ENCODE peak calls at places on chromosome 7, in five cellular contexts. F is fibroblast of mammary gland, E is foreskin fibroblast, A is suprapubic skin, D is HepG2. S is an unnamed sample.

GRCh38 chr7:13279854-13280435 is 592.5 kb downstream of the ARL4A start:
- DNase-seq in A (no peak), E (peak; percentile 44), D (peak; percentile 5), F (peak; percentile 41), S (peak; percentile 55)

GRCh38 chr7:79459381-79459780 is 5.9 kb upstream of the MAGI2 start:
- DNase-seq in F (peak; percentile 61), A (no peak), E (peak; percentile 49), D (no peak), S (no peak)

GRCh38 chr7:1843921-1844335 is 173.9 kb downstream of the ELFN1 start:
- DNase-seq in A (no peak), F (no peak), D (no peak), E (no peak), S (no peak)

GRCh38 chr7:155660059-155660757 is 15.7 kb downstream of the RBM33 start:
- DNase-seq in D (no peak), A (no peak), E (peak; percentile 21), F (peak; percentile 44), S (peak; percentile 50)

GRCh38 chr7:5343893-5344292 is 61.1 kb downstream of the SLC29A4 start:
- DNase-seq in F (no peak), E (no peak), A (no peak), D (no peak), S (no peak)

GRCh38 chr7:138207555-138207971 is 131.3 kb downstream of the AKR1D1 start:
- DNase-seq in A (no peak), F (no peak), D (no peak), E (no peak), S (no peak)

GRCh38 chr7:27160147-27160545 is 3.7 kb upstream of the HOXA7 start:
- DNase-seq in D (no peak), E (no peak), A (peak; percentile 71), F (no peak), S (no peak)

GRCh38 chr7:71303566-71303965 is 171.6 kb downstream of the GALNT17 start:
- DNase-seq in F (peak; percentile 14), D (no peak), E (no peak), A (no peak), S (peak; percentile 8)

GRCh38 chr7:27237735-27238334 is 4.8 kb upstream of the EVX1 start:
- DNase-seq in E (peak; percentile 53), F (peak; percentile 65), A (no peak), D (no peak), S (peak; percentile 22)

GRCh38 chr7:156474241-156474743 is 166.3 kb upstream of the RNF32 start:
- DNase-seq in E (peak; percentile 36), D (peak; percentile 91), F (peak; percentile 45), A (no peak), S (peak; percentile 77)

GRCh38 chr7:91719008-91719407 is 161.5 kb downstream of the MTERF1 start:
- DNase-seq in A (no peak), D (no peak), E (no peak), F (no peak), S (no peak)

GRCh38 chr7:136654406-136654805 is 214.0 kb upstream of the CHRM2 start:
- DNase-seq in D (no peak), E (no peak), A (no peak), F (no peak), S (peak; percentile 9)

GRCh38 chr7:55593515-55594318 is 21.4 kb upstream of the VOPP1 start:
- DNase-seq in E (peak; percentile 89), D (peak; percentile 38), A (peak; percentile 71), F (peak; percentile 86), S (peak; percentile 53)

GRCh38 chr7:140519007-140519399 is 39.7 kb upstream of the MKRN1 start:
- DNase-seq in D (no peak), F (no peak), E (no peak), A (no peak), S (no peak)

GRCh38 chr7:20229652-20230500 is 12.7 kb upstream of the MACC1 start:
- DNase-seq in E (peak; percentile 83), F (peak; percentile 90), D (no peak), A (no peak), S (peak; percentile 95)

GRCh38 chr7:2010551-2011265 is 222.0 kb downstream of the MAD1L1 start:
- DNase-seq in A (peak; percentile 29), F (no peak), D (no peak), E (no peak), S (no peak)

GRCh38 chr7:99551329-99551728 is 585 bp downstream of the FAM200A start:
- DNase-seq in F (peak; percentile 25), E (peak; percentile 36), A (no peak), D (no peak), S (peak; percentile 27)

GRCh38 chr7:37337522-37337921 is 111.1 kb downstream of the ELMO1 start:
- DNase-seq in D (no peak), F (no peak), A (no peak), E (no peak), S (no peak)

GRCh38 chr7:133539016-133539415 is 286.1 kb downstream of the EXOC4 start:
- DNase-seq in A (no peak), D (no peak), E (peak; percentile 26), F (no peak), S (peak; percentile 24)

GRCh38 chr7:12137283-12137682 is 73.8 kb upstream of the TMEM106B start:
- DNase-seq in E (no peak), D (no peak), F (no peak), A (no peak), S (no peak)

GRCh38 chr7:46486264-46487206 is 565.5 kb upstream of the IGFBP3 start:
- DNase-seq in E (peak; percentile 90), D (no peak), F (peak; percentile 93), A (peak; percentile 76), S (peak; percentile 84)

GRCh38 chr7:114081606-114082425 is 163.0 kb upstream of the PPP1R3A start:
- DNase-seq in E (peak; percentile 86), A (no peak), D (peak; percentile 16), F (peak; percentile 78), S (peak; percentile 85)

GRCh38 chr7:88456490-88456889 is 149.8 kb upstream of the STEAP4 start:
- DNase-seq in A (no peak), F (no peak), D (no peak), E (no peak), S (no peak)

GRCh38 chr7:77745746-77746145 is 49.5 kb downstream of the RSBN1L start:
- DNase-seq in A (no peak), D (no peak), E (no peak), F (no peak), S (no peak)

GRCh38 chr7:117564627-117565026 is 84.8 kb downstream of the CFTR start:
- DNase-seq in F (no peak), E (no peak), D (no peak), A (no peak), S (no peak)

GRCh38 chr7:127880454-127880853 is 150.8 kb downstream of the LRRC4 start:
- DNase-seq in A (no peak), D (no peak), F (no peak), E (no peak), S (no peak)

GRCh38 chr7:24129597-24129996 is 154.4 kb upstream of the NPY start:
- DNase-seq in A (no peak), F (peak; percentile 64), D (no peak), E (peak; percentile 1), S (no peak)

GRCh38 chr7:98879198-98879988 is 1.1 kb downstream of the TRRAP start:
- DNase-seq in D (peak; percentile 72), F (peak; percentile 14), E (peak; percentile 48), A (peak; percentile 66), S (peak; percentile 42)

GRCh38 chr7:27905951-27906350 is 166.0 kb downstream of the TAX1BP1 start:
- DNase-seq in A (no peak), F (no peak), E (peak; percentile 22), D (no peak), S (no peak)

GRCh38 chr7:42272793-42273665 is 36.0 kb upstream of the GLI3 start:
- DNase-seq in D (no peak), A (no peak), E (peak; percentile 62), F (peak; percentile 79), S (peak; percentile 74)

GRCh38 chr7:2926898-2927405 is 82.8 kb upstream of the GNA12 start:
- DNase-seq in A (peak; percentile 14), E (no peak), D (no peak), F (no peak), S (no peak)

DNA sequence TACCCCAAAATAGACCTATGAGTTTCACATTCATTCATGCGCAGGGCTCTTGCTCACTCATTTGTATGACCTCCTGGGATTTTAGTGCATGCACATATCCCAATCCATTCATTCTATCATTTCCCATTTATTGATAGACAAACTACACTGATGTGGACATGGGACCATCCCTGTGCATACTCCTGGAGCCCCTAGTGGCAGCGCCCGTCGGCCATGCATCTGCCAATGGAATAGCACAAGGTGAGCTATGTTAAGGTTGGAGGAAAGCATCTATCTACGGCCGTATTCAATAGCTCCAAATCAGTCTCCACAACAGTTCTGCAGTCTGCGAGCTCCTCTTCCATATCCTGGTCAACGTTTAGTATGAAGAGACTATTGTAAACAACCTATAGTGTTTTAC is 31.7 kb upstream of the FIGNL1 start:
- DNase-seq in F (no peak), D (no peak), E (no peak), A (no peak), S (no peak)
- TF ChIP-seq CTCF in F (no peak), D (no peak), E (peak; percentile 2), A (no peak), S (peak; percentile 6)

GRCh38 chr7:29243777-29244655 is 49.4 kb downstream of the CHN2 start:
- DNase-seq in A (no peak), D (no peak), E (no peak), F (no peak), S (no peak)
- TF ChIP-seq CTCF in A (no peak), D (peak; percentile 25), E (no peak), F (no peak), S (no peak)

GRCh38 chr7:3998060-3998459 is 684.0 kb upstream of the FOXK1 start:
- DNase-seq in F (no peak), D (no peak), E (no peak), A (no peak), S (no peak)

GRCh38 chr7:3994764-3995163 is 687.3 kb upstream of the FOXK1 start:
- DNase-seq in F (no peak), D (no peak), A (no peak), E (no peak), S (no peak)

GRCh38 chr7:3991771-3992231 is 690.3 kb upstream of the FOXK1 start:
- DNase-seq in D (no peak), A (no peak), E (no peak), F (no peak), S (no peak)

GRCh38 chr7:3992841-3993240 is 689.3 kb upstream of the FOXK1 start:
- DNase-seq in E (no peak), D (no peak), A (no peak), F (no peak), S (no peak)

GRCh38 chr7:3995187-3995586 is 686.9 kb upstream of the FOXK1 start:
- DNase-seq in F (no peak), A (no peak), D (peak; percentile 19), E (no peak), S (no peak)
- TF ChIP-seq CTCF in F (no peak), A (no peak), D (no peak), E (no peak), S (no peak)

GRCh38 chr7:33108931-33109757 is at the start of gene RP9:
- DNase-seq in E (peak; percentile 86), A (peak; percentile 70), F (peak; percentile 40), D (peak; percentile 71), S (peak; percentile 54)

GRCh38 chr7:33108591-33108930 is 643 bp downstream of the RP9 start:
- DNase-seq in E (no peak), F (no peak), D (no peak), A (no peak), S (no peak)

GRCh38 chr7:33111614-33112013 is 2.4 kb upstream of the RP9 start:
- DNase-seq in F (no peak), A (no peak), E (no peak), D (no peak), S (no peak)

GRCh38 chr7:33109758-33110238 is 594 bp upstream of the RP9 start:
- DNase-seq in A (no peak), D (no peak), E (peak; percentile 60), F (peak; percentile 58), S (peak; percentile 15)

GRCh38 chr7:33107136-33108066 is 1.8 kb downstream of the RP9 start:
- DNase-seq in D (peak; percentile 47), F (peak; percentile 56), A (no peak), E (peak; percentile 64), S (peak; percentile 74)
- TF ChIP-seq CTCF in D (peak; percentile 53), F (peak; percentile 47), A (peak; percentile 7), E (peak; percentile 60), S (peak; percentile 68)

S was measured in choroid plexus epithelial cell.